ENCODE peak calls at places on chromosomes 7 and 10, in six cellular contexts. R is activated T-helper 9 cell treated with anti-CD3 and anti-CD28 coated beads, Interleukin-2, amount 50 U/mL, for 16 hours; P is T-helper 1 cell; W is GM12865; B is stimulated activated CD4-positive, alpha-beta T cell treated with anti-CD3 and anti-CD28 coated beads, TNF-alpha, amount 100 ng/mL, for 24 hours; G is stimulated activated CD8-positive, alpha-beta memory T cell treated with anti-CD3 and anti-CD28 coated beads, Interleukin-4, amount 100 ng/mL, for 1 hour. J is an unnamed sample.

GRCh38 chr10:11757820-11758463 is 15.8 kb downstream of the ECHDC3 start:
- DNase-seq in G (peak), P (peak), B (peak), W (peak), R (peak), J (peak)

GRCh38 chr10:24617771-24618396 is 105.8 kb downstream of the ARHGAP21 start:
- DNase-seq in P (peak), W (peak), R (peak), B (no peak), G (no peak), J (peak)

GRCh38 chr7:108109216-108109908 is 20.8 kb downstream of the LAMB4 start:
- DNase-seq in G (no peak), P (no peak), W (peak), B (no peak), R (no peak), J (no peak)

GRCh38 chr7:47371733-47372368 is 210.1 kb downstream of the TNS3 start:
- DNase-seq in P (no peak), G (no peak), B (no peak), W (no peak), R (no peak), J (no peak)

GRCh38 chr7:47490501-47491265 is 91.2 kb downstream of the TNS3 start:
- DNase-seq in G (no peak), P (no peak), W (no peak), B (no peak), R (no peak), J (no peak)

GRCh38 chr7:157949711-157950110 is 612.9 kb downstream of the DNAJB6 start:
- DNase-seq in B (no peak), P (no peak), W (no peak), R (no peak), G (no peak), J (no peak)

GRCh38 chr7:135853499-135853898 is 104.9 kb upstream of the FAM180A start:
- DNase-seq in G (no peak), P (no peak), B (no peak), R (no peak), W (no peak), J (no peak)

GRCh38 chr10:58023341-58024073 is 244.2 kb downstream of the IPMK start:
- DNase-seq in W (no peak), R (no peak), B (no peak), P (no peak), G (no peak), J (no peak)

GRCh38 chr10:73493781-73494180 is 2.0 kb downstream of the PPP3CB start:
- DNase-seq in W (no peak), P (no peak), B (no peak), R (no peak), G (no peak), J (no peak)

GRCh38 chr7:100430450-100431285 is 1.0 kb downstream of the MEPCE start:
- DNase-seq in B (no peak), P (peak), G (no peak), R (peak), W (no peak), J (no peak)

GRCh38 chr7:104074529-104074928 is 85.1 kb upstream of the RELN start:
- DNase-seq in R (no peak), P (no peak), B (no peak), G (no peak), W (no peak), J (no peak)

GRCh38 chr10:13349776-13350274 is 1.7 kb upstream of the SEPHS1 start:
- DNase-seq in B (no peak), R (no peak), G (no peak), W (peak), P (no peak), J (no peak)